ENCODE peak calls at places on chromosomes 4 and X, in eight cellular contexts. K is heart right ventricle, A is NCI-H1694, B is H4, F is AML-193, S is thyroid gland, O is Right ventricle myocardium superior, L is choroid plexus epithelial cell. Q is an unnamed sample.

GRCh38 chr4:75370582-75370981 is 143.6 kb downstream of the RCHY1 start:
- DNase-seq in K (no peak), A (no peak), B (no peak), F (no peak), S (no peak), O (no peak), L (no peak), Q (no peak)

GRCh38 chr4:616911-617643 is 8.3 kb upstream of the PDE6B start:
- DNase-seq in K (no peak), A (no peak), B (no peak), F (no peak), S (no peak), O (no peak), L (no peak), Q (no peak)

GRCh38 chr4:126775485-126776106 is 857.2 kb upstream of the INTU start:
- DNase-seq in K (no peak), A (no peak), B (no peak), F (no peak), S (no peak), O (no peak), L (no peak), Q (no peak)

GRCh38 chrX:121851033-121851432 is 803.6 kb downstream of the GLUD2 start:
- DNase-seq in K (no peak), A (no peak), B (peak), F (no peak), S (no peak), O (no peak), L (peak), Q (no peak)

GRCh38 chr4:168269879-168270278 is 48.7 kb downstream of the DDX60 start:
- DNase-seq in K (peak), A (no peak), B (no peak), F (no peak), S (no peak), O (no peak), L (no peak), Q (no peak)

GRCh38 chr4:94833394-94833793 is 75.6 kb downstream of the BMPR1B start:
- DNase-seq in K (no peak), A (no peak), B (no peak), F (no peak), S (no peak), O (no peak), L (peak), Q (no peak)

GRCh38 chr4:1364217-1364616 is 17.2 kb downstream of the UVSSA start:
- DNase-seq in K (no peak), A (no peak), B (no peak), F (no peak), S (no peak), O (no peak), L (no peak), Q (peak)

GRCh38 chr4:26763649-26764048 is 97.0 kb upstream of the STIM2 start:
- DNase-seq in K (no peak), A (no peak), B (no peak), F (peak), S (no peak), O (no peak), L (no peak), Q (no peak)

Q was measured in right cardiac atrium.